ENCODE peak calls at places on chromosome 13, in nine cellular contexts. B is CD8-positive, alpha-beta T cell; E is coronary artery; N is MCF 10A; W is Calu3; A is left lung; H is fibroblast of pulmonary artery; J is fibroblast of lung; Z is prostate gland. C is an unnamed sample.

GRCh38 chr13:114148521-114148855 is 16.1 kb upstream of the RASA3 start:
- DNase-seq in B (peak; percentile 81), E (peak; percentile 57), N (no peak), W (no peak), A (no peak), H (no peak), J (no peak), Z (no peak), C (no peak)

GRCh38 chr13:76542176-76542575 is 344.0 kb downstream of the KCTD12 start:
- DNase-seq in B (no peak), E (no peak), N (no peak), W (no peak), A (no peak), H (no peak), J (no peak), Z (no peak), C (no peak)

GRCh38 chr13:98570929-98571372 is 6.0 kb downstream of the STK24 start:
- DNase-seq in B (no peak), E (no peak), N (peak; percentile 69), W (peak; percentile 18), A (peak; percentile 59), H (no peak), J (peak; percentile 45), Z (no peak), C (peak; percentile 86)

GRCh38 chr13:52785721-52786120 is 46.1 kb upstream of the CNMD start:
- DNase-seq in B (no peak), E (no peak), N (no peak), W (no peak), A (no peak), H (no peak), J (no peak), Z (no peak), C (peak; percentile 22)

GRCh38 chr13:46126074-46126473 is 21.2 kb upstream of the CPB2 start:
- DNase-seq in B (no peak), E (no peak), N (no peak), W (no peak), A (no peak), H (no peak), J (no peak), Z (no peak), C (no peak)

GRCh38 chr13:110553417-110553816 is 8.1 kb downstream of the RAB20 start:
- DNase-seq in B (no peak), E (no peak), N (no peak), W (no peak), A (no peak), H (no peak), J (no peak), Z (no peak), C (no peak)

GRCh38 chr13:113649212-113649611 is 8.8 kb downstream of the ATP4B start:
- DNase-seq in B (no peak), E (peak; percentile 21), N (no peak), W (no peak), A (peak; percentile 10), H (no peak), J (no peak), Z (no peak), C (no peak)

GRCh38 chr13:26961890-26962615 is 201.5 kb upstream of the GPR12 start:
- DNase-seq in B (no peak), E (no peak), N (no peak), W (peak; percentile 49), A (peak; percentile 87), H (no peak), J (no peak), Z (no peak), C (no peak)

GRCh38 chr13:48564046-48564445 is 31.2 kb upstream of the RCBTB2 start:
- DNase-seq in B (no peak), E (no peak), N (no peak), W (no peak), A (no peak), H (no peak), J (no peak), Z (no peak), C (peak; percentile 48)

GRCh38 chr13:37029617-37030016 is 29.0 kb downstream of the EXOSC8 start:
- DNase-seq in B (no peak), E (no peak), N (no peak), W (no peak), A (no peak), H (peak; percentile 14), J (peak; percentile 49), Z (no peak), C (no peak)

GRCh38 chr13:43835701-43836100 is 43.8 kb downstream of the CCDC122 start:
- DNase-seq in B (no peak), E (no peak), N (peak; percentile 25), W (no peak), A (no peak), H (peak; percentile 68), J (peak; percentile 69), Z (no peak), C (peak; percentile 43)

GRCh38 chr13:75299206-75299605 is 182.8 kb downstream of the TBC1D4 start:
- DNase-seq in B (no peak), E (no peak), N (no peak), W (no peak), A (no peak), H (no peak), J (no peak), Z (no peak), C (no peak)

GRCh38 chr13:92175330-92175729 is 776.9 kb downstream of the GPC5 start:
- DNase-seq in B (no peak), E (no peak), N (peak; percentile 41), W (no peak), A (no peak), H (peak; percentile 87), J (peak; percentile 80), Z (peak; percentile 5), C (no peak)

GRCh38 chr13:54643863-54644262 is 1615.2 kb downstream of the OLFM4 start:
- DNase-seq in B (no peak), E (no peak), N (no peak), W (no peak), A (no peak), H (no peak), J (no peak), Z (no peak), C (no peak)

GRCh38 chr13:40639226-40639681 is 27.2 kb downstream of the FOXO1 start:
- DNase-seq in B (no peak), E (no peak), N (peak; percentile 53), W (no peak), A (peak; percentile 66), H (peak; percentile 77), J (no peak), Z (no peak), C (no peak)

GRCh38 chr13:109669956-109670355 is 116.4 kb downstream of the IRS2 start:
- DNase-seq in B (no peak), E (no peak), N (no peak), W (no peak), A (no peak), H (no peak), J (no peak), Z (no peak), C (no peak)

GRCh38 chr13:109812375-109812774 is 26.0 kb upstream of the IRS2 start:
- DNase-seq in B (no peak), E (no peak), N (no peak), W (no peak), A (no peak), H (no peak), J (no peak), Z (no peak), C (no peak)

GRCh38 chr13:96243371-96243770 is 153.5 kb downstream of the HS6ST3 start:
- DNase-seq in B (no peak), E (no peak), N (no peak), W (no peak), A (no peak), H (no peak), J (no peak), Z (no peak), C (no peak)

GRCh38 chr13:24834902-24835510 is 71.0 kb downstream of the RNF17 start:
- DNase-seq in B (no peak), E (no peak), N (peak; percentile 24), W (no peak), A (no peak), H (no peak), J (no peak), Z (no peak), C (no peak)

GRCh38 chr13:73367886-73368285 is 309.1 kb downstream of the KLF5 start:
- DNase-seq in B (no peak), E (no peak), N (peak; percentile 53), W (no peak), A (no peak), H (no peak), J (no peak), Z (no peak), C (no peak)

DNA sequence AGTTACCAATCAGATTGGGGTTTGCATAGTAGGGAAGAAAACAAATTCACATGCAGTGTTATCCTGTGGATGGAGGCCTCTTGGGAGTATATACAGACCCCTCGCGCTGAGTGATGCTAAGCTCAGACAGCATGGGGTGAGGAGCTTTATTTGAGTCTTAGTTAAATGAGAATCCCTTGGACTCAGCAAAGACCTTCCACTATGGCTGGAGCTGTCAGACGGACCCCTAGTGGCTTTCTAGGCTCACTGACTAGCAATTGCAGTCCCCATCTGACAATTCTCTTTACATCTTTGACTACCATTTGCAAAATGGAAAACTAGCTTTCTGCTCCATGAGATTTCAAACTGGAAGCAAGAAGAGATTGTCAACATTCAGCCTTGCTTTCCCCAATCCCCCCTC is 90.4 kb downstream of the STOML3 start:
- DNase-seq in B (no peak), E (no peak), N (no peak), W (no peak), A (no peak), H (no peak), J (no peak), Z (no peak), C (no peak)
- TF ChIP-seq CTCF in B (no peak), E (no peak), N (no peak), W (no peak), A (no peak), H (peak; percentile 6), J (peak; percentile 15), Z (no peak), C (no peak)

GRCh38 chr13:99610702-99611289 is 109.5 kb downstream of the TM9SF2 start:
- DNase-seq in B (no peak), E (no peak), N (no peak), W (no peak), A (no peak), H (no peak), J (no peak), Z (no peak), C (no peak)
- TF ChIP-seq CTCF in B (no peak), E (no peak), N (no peak), W (no peak), A (no peak), H (peak; percentile 2), J (peak; percentile 28), Z (no peak), C (peak; percentile 5)

GRCh38 chr13:94620286-94620896 is 18.7 kb downstream of the GPR180 start:
- DNase-seq in B (no peak), E (no peak), N (peak; percentile 60), W (no peak), A (no peak), H (peak; percentile 58), J (peak; percentile 11), Z (no peak), C (peak; percentile 50)
- TF ChIP-seq CTCF in B (peak; percentile 65), E (no peak), N (peak; percentile 69), W (no peak), A (peak; percentile 38), H (peak; percentile 83), J (peak; percentile 63), Z (peak; percentile 27), C (peak; percentile 63)

DNA sequence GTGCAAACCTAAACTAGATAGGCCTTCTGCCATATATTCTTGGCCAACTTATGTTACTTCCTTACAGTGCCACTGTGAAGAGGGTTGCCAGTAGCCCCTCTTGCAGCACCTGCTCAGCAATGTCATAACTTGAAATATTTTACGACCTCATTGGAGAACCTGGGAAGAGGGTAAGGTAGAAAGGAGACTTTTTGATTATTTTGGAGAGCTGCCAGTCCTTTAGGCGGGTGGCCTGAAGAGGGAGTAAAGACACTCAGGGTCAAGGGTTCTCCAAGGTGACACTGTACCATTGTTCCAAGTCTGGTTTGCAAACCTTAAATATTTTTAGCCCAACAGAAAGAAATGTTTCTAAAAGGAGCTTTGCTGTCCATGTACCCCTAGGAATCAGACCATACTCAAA is 118.3 kb downstream of the FLT1 start:
- DNase-seq in B (no peak), E (no peak), N (no peak), W (no peak), A (no peak), H (no peak), J (no peak), Z (no peak), C (no peak)
- TF ChIP-seq CTCF in B (no peak), E (no peak), N (no peak), W (no peak), A (no peak), H (no peak), J (no peak), Z (no peak), C (no peak)